ENCODE peak calls at places on chromosome 19, in nine cellular contexts. F is fibroblast of the aortic adventitia, H is kidney, K is cardiac fibroblast, L is heart left ventricle, I is RWPE1, S is tibial nerve, B is stomach, V is IMR-90. J is an unnamed sample.

GRCh38 chr19:7506385-7507328 is 9.2 kb upstream of the ZNF358 start:
- DNase-seq in F (peak), H (peak), K (peak), L (peak), I (peak), S (peak), B (peak), V (peak), J (peak)

GRCh38 chr19:47633996-47634395 is 25.1 kb downstream of the BICRA start:
- DNase-seq in F (no peak), H (no peak), K (no peak), L (no peak), I (no peak), S (no peak), B (no peak), V (no peak), J (no peak)

GRCh38 chr19:47854459-47854858 is 4.6 kb upstream of the TPRX2 start:
- DNase-seq in F (no peak), H (no peak), K (no peak), L (no peak), I (no peak), S (no peak), B (no peak), V (no peak), J (no peak)

GRCh38 chr19:46718157-46718933 is 1.4 kb upstream of the PRKD2 start:
- DNase-seq in F (no peak), H (no peak), K (no peak), L (peak), I (peak), S (no peak), B (peak), V (no peak), J (peak)

GRCh38 chr19:43782689-43783231 is 2.0 kb upstream of the KCNN4 start:
- DNase-seq in F (no peak), H (no peak), K (no peak), L (no peak), I (no peak), S (no peak), B (peak), V (no peak), J (peak)

GRCh38 chr19:34712606-34713261 is 21.3 kb upstream of the ZNF181 start:
- DNase-seq in F (peak), H (no peak), K (peak), L (no peak), I (peak), S (no peak), B (peak), V (peak), J (peak)

GRCh38 chr19:49442793-49443365 is 1.6 kb upstream of the SLC17A7 start:
- DNase-seq in F (peak), H (peak), K (peak), L (peak), I (peak), S (peak), B (peak), V (peak), J (peak)

GRCh38 chr19:7922841-7923205 is 2.7 kb downstream of the SNAPC2 start:
- DNase-seq in F (no peak), H (no peak), K (no peak), L (no peak), I (no peak), S (no peak), B (no peak), V (no peak), J (no peak)

GRCh38 chr19:19900124-19900523 is 622 bp upstream of the ZNF93 start:
- DNase-seq in F (peak), H (no peak), K (peak), L (no peak), I (no peak), S (no peak), B (no peak), V (peak), J (no peak)

GRCh38 chr19:49492573-49493411 is 3.4 kb upstream of the RPS11 start:
- DNase-seq in F (peak), H (no peak), K (no peak), L (no peak), I (no peak), S (no peak), B (no peak), V (peak), J (peak)

GRCh38 chr19:48484931-48485612 is 15.9 kb downstream of the CYTH2 start:
- DNase-seq in F (no peak), H (no peak), K (no peak), L (no peak), I (no peak), S (no peak), B (no peak), V (no peak), J (no peak)

GRCh38 chr19:40208602-40209001 is 9.6 kb downstream of the TTC9B start:
- DNase-seq in F (no peak), H (no peak), K (no peak), L (no peak), I (no peak), S (no peak), B (no peak), V (no peak), J (no peak)

GRCh38 chr19:1106841-1107654 is 3.3 kb downstream of the GPX4 start:
- DNase-seq in F (peak), H (no peak), K (peak), L (no peak), I (peak), S (no peak), B (peak), V (peak), J (peak)
- TF ChIP-seq CTCF in F (peak), H (peak), K (peak), L (no peak), I (peak), S (no peak), B (no peak), V (peak), J (peak)

GRCh38 chr19:30385174-30385573 is 13.0 kb downstream of the ZNF536 start:
- DNase-seq in F (no peak), H (no peak), K (no peak), L (no peak), I (no peak), S (no peak), B (no peak), V (no peak), J (no peak)
- TF ChIP-seq CTCF in F (no peak), H (no peak), K (no peak), L (no peak), I (no peak), S (no peak), B (no peak), V (no peak), J (no peak)

DNA sequence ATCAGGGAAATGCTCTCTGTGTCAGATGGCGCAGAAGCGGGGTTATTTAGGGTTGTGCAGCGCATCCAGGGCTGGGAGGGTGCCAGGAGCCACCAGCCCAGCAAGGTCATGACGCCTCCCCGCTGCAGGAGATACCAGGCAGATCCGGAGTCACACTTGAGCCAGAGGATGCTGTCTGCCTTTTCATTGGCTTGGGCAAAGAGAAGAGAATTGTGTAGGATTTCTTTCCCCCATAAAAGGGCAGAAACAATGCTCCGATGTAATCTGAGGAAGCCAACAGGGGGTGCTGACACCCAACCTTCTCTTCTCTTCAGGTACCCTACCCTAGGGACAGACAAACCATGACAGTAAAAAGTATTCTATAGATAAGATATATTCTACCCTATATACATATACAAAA is 346.4 kb downstream of the TSHZ3 start:
- DNase-seq in F (no peak), H (no peak), K (no peak), L (no peak), I (no peak), S (no peak), B (no peak), V (no peak), J (no peak)
- TF ChIP-seq CTCF in F (no peak), H (no peak), K (no peak), L (no peak), I (no peak), S (no peak), B (no peak), V (peak), J (no peak)

GRCh38 chr19:4186087-4186993 is 3.9 kb downstream of the ANKRD24 start:
- DNase-seq in F (peak), H (no peak), K (peak), L (no peak), I (peak), S (peak), B (peak), V (peak), J (peak)
- TF ChIP-seq CTCF in F (peak), H (peak), K (peak), L (peak), I (peak), S (peak), B (peak), V (peak), J (peak)

GRCh38 chr19:38142176-38143035 is 81.6 kb downstream of the DPF1 start:
- DNase-seq in F (peak), H (no peak), K (peak), L (peak), I (peak), S (no peak), B (peak), V (peak), J (peak)
- TF ChIP-seq CTCF in F (peak), H (peak), K (peak), L (peak), I (peak), S (peak), B (peak), V (peak), J (peak)

DNA sequence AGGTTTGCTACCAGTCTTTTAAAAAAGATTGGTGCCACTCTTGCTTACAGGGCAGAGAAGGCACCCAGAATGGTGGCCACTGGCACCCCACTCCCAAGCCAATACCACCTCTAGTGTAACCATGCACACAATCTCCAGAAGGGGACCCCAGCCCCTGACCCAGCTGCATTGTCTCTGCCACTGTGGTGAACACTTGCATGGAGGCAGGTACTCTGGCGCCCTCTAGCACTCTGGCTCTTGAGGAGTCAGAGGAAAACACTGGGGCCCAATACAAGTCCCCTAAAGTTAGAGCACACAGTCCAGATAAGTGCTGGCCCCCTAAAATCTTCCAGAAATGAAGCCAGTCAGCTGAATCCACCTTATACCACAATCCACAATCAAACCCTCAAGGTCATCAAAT is 6.0 kb downstream of the ERVV-1 start:
- DNase-seq in F (no peak), H (no peak), K (no peak), L (no peak), I (no peak), S (no peak), B (no peak), V (no peak), J (no peak)
- TF ChIP-seq CTCF in F (no peak), H (no peak), K (peak), L (no peak), I (no peak), S (no peak), B (no peak), V (no peak), J (no peak)

GRCh38 chr19:16541526-16542044 is 652 bp downstream of the CHERP start:
- DNase-seq in F (no peak), H (peak), K (peak), L (no peak), I (no peak), S (no peak), B (no peak), V (peak), J (peak)

GRCh38 chr19:16544468-16545231 is 2.4 kb upstream of the CHERP start:
- DNase-seq in F (no peak), H (no peak), K (no peak), L (no peak), I (no peak), S (no peak), B (no peak), V (no peak), J (no peak)

GRCh38 chr19:16542894-16543498 is 759 bp upstream of the CHERP start:
- DNase-seq in F (peak), H (no peak), K (no peak), L (no peak), I (no peak), S (no peak), B (no peak), V (no peak), J (no peak)

GRCh38 chr19:16540948-16541347 is 1.3 kb downstream of the CHERP start:
- DNase-seq in F (no peak), H (no peak), K (no peak), L (no peak), I (no peak), S (no peak), B (no peak), V (no peak), J (no peak)

DNA sequence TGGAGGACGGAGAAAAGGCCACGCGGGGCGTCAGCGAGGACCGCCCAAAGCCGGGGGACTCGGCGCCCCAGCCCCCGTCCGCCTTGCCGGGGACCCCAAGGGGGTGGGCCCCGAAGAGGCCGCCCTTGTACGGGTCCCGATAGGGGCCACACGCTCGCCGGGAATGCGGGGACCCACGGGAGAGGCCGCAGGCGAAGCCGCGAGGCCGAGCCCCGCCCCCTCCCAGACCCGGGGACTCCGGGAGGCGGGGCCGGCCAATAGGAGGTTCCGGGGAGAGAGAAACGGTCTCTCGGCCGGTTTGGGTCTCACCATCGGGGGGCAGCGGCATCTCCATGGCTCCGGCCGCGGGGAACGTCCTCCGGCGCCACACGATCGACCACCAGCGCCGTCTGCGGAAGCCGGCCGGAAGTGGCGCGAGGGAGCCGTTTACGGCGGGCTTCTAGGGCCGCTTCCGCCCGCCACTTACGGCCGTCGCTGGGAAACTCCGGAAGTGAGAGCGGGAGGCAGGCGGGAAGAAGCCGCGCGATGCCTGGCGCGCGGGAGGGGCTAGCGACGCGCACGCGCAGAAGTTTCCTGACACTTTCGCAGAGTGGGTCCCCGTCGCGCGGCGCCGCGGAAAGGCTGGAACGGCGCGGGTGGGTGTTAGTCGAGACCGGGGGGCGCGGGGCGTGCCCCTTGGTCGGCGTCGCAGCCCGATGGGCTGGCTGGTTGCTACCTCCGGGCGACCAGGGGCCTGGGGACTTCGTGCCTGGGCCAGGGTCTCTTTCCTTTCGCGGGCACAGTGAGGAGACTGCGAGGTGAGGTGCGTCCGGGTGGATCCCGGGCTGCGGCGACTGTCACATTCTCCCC is at the start of gene CHERP:
- DNase-seq in F (peak), H (peak), K (peak), L (peak), I (peak), S (peak), B (peak), V (peak), J (peak)
- TF ChIP-seq CTCF in F (no peak), H (peak), K (no peak), L (no peak), I (no peak), S (peak), B (peak), V (no peak), J (no peak)

DNA sequence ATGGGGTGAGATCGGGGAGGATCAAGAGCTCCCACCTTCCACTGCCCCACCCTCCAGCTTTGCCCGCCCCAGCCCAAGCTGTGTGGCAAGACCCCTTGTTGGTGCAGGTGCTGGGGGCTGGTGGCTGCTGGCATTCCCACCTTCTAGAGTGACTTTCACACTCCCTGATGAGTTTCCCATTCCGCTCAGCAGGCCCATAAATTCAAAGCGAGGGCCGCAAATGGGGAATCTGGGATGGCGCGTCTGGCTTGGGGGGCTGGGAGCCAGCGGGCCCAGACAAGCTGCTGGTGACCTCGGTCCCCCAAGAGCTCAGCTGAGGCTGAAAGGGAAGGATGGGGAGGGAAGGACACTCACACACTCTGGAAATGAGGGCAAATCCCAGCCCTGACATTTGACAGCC is 110.3 kb downstream of the GADD45B start:
- DNase-seq in F (no peak), H (peak), K (no peak), L (no peak), I (no peak), S (no peak), B (no peak), V (no peak), J (no peak)
- TF ChIP-seq CTCF in F (no peak), H (no peak), K (no peak), L (no peak), I (no peak), S (no peak), B (no peak), V (no peak), J (no peak)

GRCh38 chr19:51338563-51339312 is 3.2 kb downstream of the VSIG10L start:
- DNase-seq in F (peak), H (peak), K (peak), L (peak), I (peak), S (peak), B (peak), V (peak), J (peak)
- TF ChIP-seq CTCF in F (peak), H (peak), K (peak), L (peak), I (peak), S (peak), B (peak), V (peak), J (peak)

DNA sequence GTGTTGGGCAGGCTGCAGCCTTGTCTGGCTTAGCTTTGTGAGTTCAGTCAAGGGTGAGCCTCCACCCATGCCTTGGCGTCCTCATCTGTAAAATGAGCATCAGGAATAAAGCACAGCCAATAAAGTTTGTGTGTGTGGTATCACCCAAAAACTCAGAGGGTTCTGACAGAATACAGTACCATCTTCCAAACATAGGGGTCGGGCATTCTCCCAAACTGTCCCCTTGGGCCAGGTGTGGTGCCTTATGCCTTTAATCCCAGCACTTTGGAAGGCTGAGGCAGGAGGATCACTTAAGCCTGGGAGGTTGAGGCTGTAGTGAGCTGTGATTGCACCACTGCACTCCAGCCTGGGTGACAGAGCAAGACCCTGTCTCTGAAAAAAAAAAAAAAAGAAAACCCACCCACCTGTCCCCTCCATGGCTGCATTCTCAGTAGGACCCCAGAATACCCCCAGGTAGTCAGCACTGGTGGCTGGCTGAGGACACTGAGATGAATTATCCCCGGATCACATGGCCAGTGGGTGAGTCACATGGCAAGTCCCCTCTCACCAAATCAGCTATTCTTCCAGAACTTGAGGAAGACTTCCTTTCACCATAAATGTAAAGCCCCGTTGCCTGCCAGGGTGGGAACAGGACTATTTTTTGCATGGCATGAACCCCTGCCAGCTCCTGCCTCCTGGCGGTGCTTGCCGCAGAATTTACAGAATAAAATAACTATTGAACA is 18.6 kb downstream of the POP4 start:
- DNase-seq in F (no peak), H (peak), K (no peak), L (no peak), I (no peak), S (no peak), B (no peak), V (peak), J (no peak)
- TF ChIP-seq CTCF in F (no peak), H (no peak), K (no peak), L (no peak), I (no peak), S (no peak), B (no peak), V (no peak), J (no peak)